ENCODE peak calls at places on chromosome 6, in five cellular contexts. One of them, this sample, is unnamed.

GRCh38 chr6:144482142-144482541 is 197.0 kb downstream of the UTRN start:
- DNase-seq in ovary: peak; percentile 82
- DNase-seq in heart left ventricle: peak; percentile 70
- DNase-seq in stomach: peak; percentile 83
- DNase-seq in uterus: peak; percentile 84
- DNase-seq in this sample: peak; percentile 82

GRCh38 chr6:130927305-130927704 is 100.1 kb downstream of the SMLR1 start:
- DNase-seq in ovary: no peak
- DNase-seq in heart left ventricle: no peak
- DNase-seq in stomach: no peak
- DNase-seq in uterus: no peak
- DNase-seq in this sample: no peak

GRCh38 chr6:141677598-141678211 is 455.0 kb upstream of the GJE1 start:
- DNase-seq in ovary: no peak
- DNase-seq in heart left ventricle: no peak
- DNase-seq in stomach: no peak
- DNase-seq in uterus: no peak
- DNase-seq in this sample: no peak

GRCh38 chr6:25303234-25303633 is 24.1 kb downstream of the CARMIL1 start:
- DNase-seq in ovary: no peak
- DNase-seq in heart left ventricle: no peak
- DNase-seq in stomach: no peak
- DNase-seq in uterus: no peak
- DNase-seq in this sample: no peak

GRCh38 chr6:153038378-153038777 is 35.9 kb upstream of the MTRF1L start:
- DNase-seq in ovary: no peak
- DNase-seq in heart left ventricle: no peak
- DNase-seq in stomach: no peak
- DNase-seq in uterus: no peak
- DNase-seq in this sample: no peak

GRCh38 chr6:168005796-168006195 is 8.3 kb downstream of the KIF25 start:
- DNase-seq in ovary: no peak
- DNase-seq in heart left ventricle: no peak
- DNase-seq in stomach: no peak
- DNase-seq in uterus: no peak
- DNase-seq in this sample: no peak

GRCh38 chr6:164098857-164099534 is 684.5 kb downstream of the QKI start:
- DNase-seq in ovary: no peak
- DNase-seq in heart left ventricle: peak; percentile 63
- DNase-seq in stomach: peak; percentile 33
- DNase-seq in uterus: no peak
- DNase-seq in this sample: no peak

GRCh38 chr6:30685157-30685976 is 1.1 kb downstream of the PPP1R18 start:
- DNase-seq in ovary: peak; percentile 50
- DNase-seq in heart left ventricle: no peak
- DNase-seq in stomach: no peak
- DNase-seq in uterus: no peak
- DNase-seq in this sample: no peak

GRCh38 chr6:135087803-135088202 is 33.2 kb upstream of the HBS1L start:
- DNase-seq in ovary: no peak
- DNase-seq in heart left ventricle: no peak
- DNase-seq in stomach: no peak
- DNase-seq in uterus: no peak
- DNase-seq in this sample: no peak

GRCh38 chr6:158058156-158058723 is 76.6 kb downstream of the SYNJ2 start:
- DNase-seq in ovary: no peak
- DNase-seq in heart left ventricle: no peak
- DNase-seq in stomach: no peak
- DNase-seq in uterus: no peak
- DNase-seq in this sample: no peak

GRCh38 chr6:21914121-21914973 is 320.8 kb downstream of the SOX4 start:
- DNase-seq in ovary: peak; percentile 42
- DNase-seq in heart left ventricle: peak; percentile 78
- DNase-seq in stomach: peak; percentile 91
- DNase-seq in uterus: peak; percentile 84
- DNase-seq in this sample: peak; percentile 25

GRCh38 chr6:158073776-158074175 is 92.1 kb downstream of the SYNJ2 start:
- DNase-seq in ovary: peak; percentile 78
- DNase-seq in heart left ventricle: no peak
- DNase-seq in stomach: no peak
- DNase-seq in uterus: no peak
- DNase-seq in this sample: no peak

GRCh38 chr6:66662196-66662595 is 955.2 kb upstream of the EYS start:
- DNase-seq in ovary: no peak
- DNase-seq in heart left ventricle: no peak
- DNase-seq in stomach: no peak
- DNase-seq in uterus: no peak
- DNase-seq in this sample: no peak

GRCh38 chr6:32854376-32855178 is 585 bp downstream of the PSMB9 start:
- DNase-seq in ovary: peak; percentile 51
- DNase-seq in heart left ventricle: peak; percentile 67
- DNase-seq in stomach: peak; percentile 59
- DNase-seq in uterus: peak; percentile 65
- DNase-seq in this sample: peak; percentile 43

GRCh38 chr6:44253307-44254101 is 3.8 kb downstream of the SLC35B2 start:
- DNase-seq in ovary: peak; percentile 23
- DNase-seq in heart left ventricle: no peak
- DNase-seq in stomach: peak; percentile 66
- DNase-seq in uterus: no peak
- DNase-seq in this sample: no peak

GRCh38 chr6:21791066-21791465 is 197.5 kb downstream of the SOX4 start:
- DNase-seq in ovary: no peak
- DNase-seq in heart left ventricle: no peak
- DNase-seq in stomach: no peak
- DNase-seq in uterus: no peak
- DNase-seq in this sample: no peak

GRCh38 chr6:75101896-75102680 is 103.8 kb downstream of the COL12A1 start:
- DNase-seq in ovary: no peak
- DNase-seq in heart left ventricle: no peak
- DNase-seq in stomach: no peak
- DNase-seq in uterus: no peak
- DNase-seq in this sample: no peak

GRCh38 chr6:5851261-5851757 is 155.4 kb downstream of the NRN1 start:
- DNase-seq in ovary: no peak
- DNase-seq in heart left ventricle: peak; percentile 39
- DNase-seq in stomach: peak; percentile 52
- DNase-seq in uterus: no peak
- DNase-seq in this sample: peak; percentile 26

GRCh38 chr6:5126214-5126613 is 41.1 kb downstream of the PPP1R3G start:
- DNase-seq in ovary: no peak
- DNase-seq in heart left ventricle: no peak
- DNase-seq in stomach: no peak
- DNase-seq in uterus: no peak
- DNase-seq in this sample: no peak

GRCh38 chr6:166343157-166343502 is 785 bp upstream of the SFT2D1 start:
- DNase-seq in ovary: no peak
- DNase-seq in heart left ventricle: no peak
- DNase-seq in stomach: no peak
- DNase-seq in uterus: no peak
- DNase-seq in this sample: no peak

GRCh38 chr6:13916230-13916944 is 8.4 kb upstream of the RNF182 start:
- DNase-seq in ovary: no peak
- DNase-seq in heart left ventricle: no peak
- DNase-seq in stomach: no peak
- DNase-seq in uterus: no peak
- DNase-seq in this sample: no peak

GRCh38 chr6:161091151-161091550 is 99.6 kb downstream of the MAP3K4 start:
- DNase-seq in ovary: no peak
- DNase-seq in heart left ventricle: no peak
- DNase-seq in stomach: no peak
- DNase-seq in uterus: no peak
- DNase-seq in this sample: no peak

GRCh38 chr6:100269189-100269588 is 195.5 kb downstream of the SIM1 start:
- DNase-seq in ovary: no peak
- DNase-seq in heart left ventricle: no peak
- DNase-seq in stomach: no peak
- DNase-seq in uterus: no peak
- DNase-seq in this sample: no peak

GRCh38 chr6:142883011-142883410 is 62.0 kb downstream of the HIVEP2 start:
- DNase-seq in ovary: no peak
- DNase-seq in heart left ventricle: no peak
- DNase-seq in stomach: no peak
- DNase-seq in uterus: no peak
- DNase-seq in this sample: no peak

GRCh38 chr6:136371951-136372350 is 82.3 kb upstream of the BCLAF1 start:
- DNase-seq in ovary: no peak
- DNase-seq in heart left ventricle: no peak
- DNase-seq in stomach: no peak
- DNase-seq in uterus: no peak
- DNase-seq in this sample: no peak

GRCh38 chr6:34386316-34387137 is 5.9 kb downstream of the NUDT3 start:
- DNase-seq in ovary: no peak
- DNase-seq in heart left ventricle: no peak
- DNase-seq in stomach: no peak
- DNase-seq in uterus: no peak
- DNase-seq in this sample: no peak

GRCh38 chr6:144758602-144759001 is 473.5 kb downstream of the UTRN start:
- DNase-seq in ovary: no peak
- DNase-seq in heart left ventricle: no peak
- DNase-seq in stomach: no peak
- DNase-seq in uterus: no peak
- DNase-seq in this sample: no peak

GRCh38 chr6:129575378-129576118 is 134.4 kb downstream of the ARHGAP18 start:
- DNase-seq in ovary: no peak
- DNase-seq in heart left ventricle: no peak
- DNase-seq in stomach: no peak
- DNase-seq in uterus: no peak
- DNase-seq in this sample: peak; percentile 12

GRCh38 chr6:20632696-20633095 is 98.4 kb downstream of the CDKAL1 start:
- DNase-seq in ovary: no peak
- DNase-seq in heart left ventricle: no peak
- DNase-seq in stomach: no peak
- DNase-seq in uterus: no peak
- DNase-seq in this sample: no peak

GRCh38 chr6:119614138-119614537 is 264.6 kb upstream of the MAN1A1 start:
- DNase-seq in ovary: no peak
- DNase-seq in heart left ventricle: no peak
- DNase-seq in stomach: no peak
- DNase-seq in uterus: no peak
- DNase-seq in this sample: no peak

GRCh38 chr6:72561629-72562028 is 60.2 kb upstream of the KCNQ5 start:
- DNase-seq in ovary: no peak
- DNase-seq in heart left ventricle: no peak
- DNase-seq in stomach: no peak
- DNase-seq in uterus: no peak
- DNase-seq in this sample: no peak

DNA sequence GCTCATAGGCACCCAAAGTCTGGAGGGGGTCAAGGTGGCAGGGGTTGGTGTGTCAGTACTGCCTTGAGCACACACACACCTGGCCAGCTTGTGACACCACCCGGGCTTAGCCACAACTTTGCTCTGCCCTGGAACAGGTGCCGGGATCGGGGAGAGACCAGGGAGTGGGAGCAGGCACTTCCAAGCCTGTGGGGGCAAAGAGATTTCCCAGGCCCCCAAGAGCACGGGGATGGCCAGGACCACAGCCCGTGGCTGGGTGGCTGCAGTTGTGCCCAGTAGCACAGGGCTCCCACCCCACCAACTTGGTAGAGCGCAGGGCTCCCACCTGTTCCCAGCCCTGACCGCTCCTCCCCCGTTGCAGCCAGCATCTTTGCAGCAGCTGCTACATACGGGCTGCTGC is 40.4 kb downstream of the WASF1 start:
- DNase-seq in ovary: no peak
- DNase-seq in heart left ventricle: no peak
- DNase-seq in stomach: no peak
- DNase-seq in uterus: no peak
- DNase-seq in this sample: no peak
- H3K9me3 ChIP-seq in ovary: no peaks in the 10 kb centered on the region
- H3K9me3 ChIP-seq in heart left ventricle: peaks cover 6% of the 10 kb centered on the region
- H3K9me3 ChIP-seq in stomach: peaks cover 8% of the 10 kb centered on the region
- H3K9me3 ChIP-seq in uterus: no peaks in the 10 kb centered on the region
- H3K9me3 ChIP-seq in this sample: no peaks in the 10 kb centered on the region

DNA sequence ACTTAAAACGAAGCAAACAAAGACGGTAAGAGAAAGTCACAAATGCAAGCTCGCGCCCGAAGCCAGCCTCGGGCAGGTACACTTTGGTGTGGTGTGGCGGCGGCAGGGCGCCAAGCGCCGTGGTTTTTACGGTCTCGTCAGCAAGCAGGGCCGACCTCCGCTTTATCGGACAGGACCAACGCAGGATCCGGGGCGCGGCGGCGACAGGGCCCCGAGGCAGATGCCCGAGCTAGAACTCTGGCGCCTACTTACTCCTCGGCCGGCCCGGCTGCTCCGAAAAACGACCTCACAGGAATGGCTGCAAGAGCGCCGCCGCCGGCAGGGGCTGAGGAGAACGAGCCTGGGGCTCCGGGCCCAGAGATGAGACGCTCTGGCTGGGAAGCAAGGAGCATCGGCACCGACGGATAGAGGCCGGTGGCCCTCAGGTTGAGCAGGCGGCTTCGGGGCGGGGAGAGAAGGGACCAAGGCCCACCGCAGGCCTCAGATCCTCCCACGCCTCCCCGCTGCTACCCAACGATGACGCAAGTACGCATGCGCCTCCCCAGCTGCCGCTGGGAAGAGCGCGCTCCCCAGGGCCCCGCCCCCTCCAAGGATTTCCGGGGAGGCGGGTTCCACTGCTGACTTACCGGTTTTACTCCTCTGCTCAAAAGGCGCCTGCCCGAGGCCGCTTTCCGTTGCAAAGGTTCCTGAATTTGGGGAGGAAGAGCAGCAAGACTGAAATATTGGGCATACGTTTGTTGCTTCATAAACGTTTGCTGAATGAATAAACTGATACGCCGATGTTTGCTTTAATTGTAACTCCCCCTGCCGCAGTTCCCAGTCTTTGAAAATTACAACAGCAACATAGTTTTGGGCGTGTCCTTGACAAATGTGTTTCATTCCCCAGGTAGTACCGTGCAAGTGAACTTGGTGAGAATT is 60.5 kb downstream of the FAM217A start:
- DNase-seq in ovary: peak; percentile 96
- DNase-seq in heart left ventricle: peak; percentile 97
- DNase-seq in stomach: peak; percentile 96
- DNase-seq in uterus: peak; percentile 95
- DNase-seq in this sample: peak; percentile 93
- TF ChIP-seq POLR2A in ovary: peak; percentile 90
- TF ChIP-seq POLR2A in heart left ventricle: no peak
- TF ChIP-seq POLR2A in stomach: peak; percentile 66
- TF ChIP-seq POLR2A in uterus: peak; percentile 93
- TF ChIP-seq POLR2A in this sample: peak; percentile 89

GRCh38 chr6:88107241-88107640 is 58.9 kb downstream of the CNR1 start:
- DNase-seq in ovary: no peak
- DNase-seq in heart left ventricle: no peak
- DNase-seq in stomach: no peak
- DNase-seq in uterus: no peak
- DNase-seq in this sample: no peak
- H3K9me3 ChIP-seq in ovary: no peaks in the 10 kb centered on the region
- H3K9me3 ChIP-seq in heart left ventricle: no peaks in the 10 kb centered on the region
- H3K9me3 ChIP-seq in stomach: no peaks in the 10 kb centered on the region
- H3K9me3 ChIP-seq in uterus: no peaks in the 10 kb centered on the region
- H3K9me3 ChIP-seq in this sample: no peaks in the 10 kb centered on the region

DNA sequence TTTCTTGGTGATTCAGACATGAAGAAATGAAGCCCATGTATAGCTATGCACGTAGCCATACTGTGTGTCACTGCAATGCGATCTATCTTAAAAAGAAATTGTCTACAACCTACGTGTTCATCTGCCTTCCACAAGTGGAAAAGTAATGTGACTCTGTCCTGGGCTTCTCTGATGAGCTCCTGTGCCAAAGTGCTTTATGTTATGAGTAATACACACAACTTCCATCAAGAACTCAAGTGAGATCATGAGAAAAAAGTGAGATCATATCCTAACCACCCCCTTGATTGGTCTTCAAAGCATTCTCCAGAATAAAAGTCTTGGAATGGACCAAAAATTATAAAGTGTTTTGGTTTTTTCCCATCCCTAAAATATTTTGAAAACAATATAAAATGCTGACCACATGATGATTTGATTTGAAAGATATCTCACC is 114.3 kb downstream of the DST start:
- DNase-seq in ovary: no peak
- DNase-seq in heart left ventricle: no peak
- DNase-seq in stomach: no peak
- DNase-seq in uterus: no peak
- DNase-seq in this sample: no peak
- TF ChIP-seq POLR2A in ovary: no peak
- TF ChIP-seq POLR2A in heart left ventricle: no peak
- TF ChIP-seq POLR2A in stomach: no peak
- TF ChIP-seq POLR2A in uterus: no peak
- TF ChIP-seq POLR2A in this sample: no peak

This sample was measured in prostate gland.